ENCODE peak calls at places on chromosomes 6 and 20, in four cellular contexts. One of them, this sample, is unnamed.

GRCh38 chr6:24257282-24257681 is 100.6 kb downstream of the DCDC2 start:
- DNase-seq in GM12878: no peak
- DNase-seq in A549: peak; percentile 7
- DNase-seq in K562: no peak
- DNase-seq in this sample: no peak

GRCh38 chr20:63196756-63197470 is 19.0 kb downstream of the YTHDF1 start:
- DNase-seq in A549: no peak
- DNase-seq in GM12878: no peak
- DNase-seq in K562: peak; percentile 61
- DNase-seq in this sample: no peak

GRCh38 chr6:139588734-139589418 is 214.4 kb upstream of the CITED2 start:
- DNase-seq in A549: peak; percentile 38
- DNase-seq in K562: no peak
- DNase-seq in GM12878: no peak
- DNase-seq in this sample: no peak

GRCh38 chr6:15960740-15961629 is 167.9 kb upstream of the MYLIP start:
- DNase-seq in A549: no peak
- DNase-seq in K562: no peak
- DNase-seq in GM12878: no peak
- DNase-seq in this sample: no peak

GRCh38 chr6:140203611-140204553 is 829.4 kb upstream of the CITED2 start:
- DNase-seq in GM12878: no peak
- DNase-seq in K562: no peak
- DNase-seq in A549: no peak
- DNase-seq in this sample: no peak

GRCh38 chr6:48069280-48069679 is 41.7 kb downstream of the PTCHD4 start:
- DNase-seq in A549: no peak
- DNase-seq in K562: no peak
- DNase-seq in GM12878: no peak
- DNase-seq in this sample: peak; percentile 7

GRCh38 chr6:73823046-73823735 is 127.2 kb downstream of the CD109 start:
- DNase-seq in GM12878: no peak
- DNase-seq in A549: no peak
- DNase-seq in K562: no peak
- DNase-seq in this sample: no peak

GRCh38 chr6:139250296-139251274 is 41.2 kb downstream of the TXLNB start:
- DNase-seq in K562: peak; percentile 62
- DNase-seq in GM12878: no peak
- DNase-seq in A549: peak; percentile 53
- DNase-seq in this sample: peak; percentile 64

GRCh38 chr6:166056637-166057036 is 111.0 kb downstream of the TBXT start:
- DNase-seq in A549: no peak
- DNase-seq in GM12878: no peak
- DNase-seq in K562: no peak
- DNase-seq in this sample: no peak

GRCh38 chr20:8853805-8854338 is 215.0 kb upstream of the PLCB4 start:
- DNase-seq in K562: peak; percentile 39
- DNase-seq in A549: peak; percentile 80
- DNase-seq in GM12878: peak; percentile 5
- DNase-seq in this sample: peak; percentile 61

GRCh38 chr6:92122746-92123145 is 1296.6 kb downstream of the EPHA7 start:
- DNase-seq in K562: no peak
- DNase-seq in GM12878: no peak
- DNase-seq in A549: no peak
- DNase-seq in this sample: peak; percentile 11

GRCh38 chr20:23178806-23179205 is 92.7 kb upstream of the CD93 start:
- DNase-seq in GM12878: no peak
- DNase-seq in K562: peak; percentile 62
- DNase-seq in A549: no peak
- DNase-seq in this sample: no peak

GRCh38 chr6:148954934-148955915 is 208.4 kb downstream of the UST start:
- DNase-seq in K562: no peak
- DNase-seq in A549: no peak
- DNase-seq in GM12878: no peak
- DNase-seq in this sample: no peak

GRCh38 chr20:38723069-38723981 is 961 bp upstream of the SLC32A1 start:
- DNase-seq in K562: no peak
- DNase-seq in GM12878: no peak
- DNase-seq in A549: no peak
- DNase-seq in this sample: peak; percentile 55

GRCh38 chr6:41040101-41040910 is 1.3 kb upstream of the UNC5CL start:
- DNase-seq in A549: peak; percentile 84
- DNase-seq in GM12878: no peak
- DNase-seq in K562: peak; percentile 30
- DNase-seq in this sample: no peak

GRCh38 chr6:156791261-156791850 is 14.2 kb downstream of the ARID1B start:
- DNase-seq in A549: no peak
- DNase-seq in K562: peak; percentile 41
- DNase-seq in GM12878: peak; percentile 72
- DNase-seq in this sample: peak; percentile 57

GRCh38 chr6:14786008-14786407 is 459.9 kb upstream of the JARID2 start:
- DNase-seq in K562: no peak
- DNase-seq in A549: no peak
- DNase-seq in GM12878: no peak
- DNase-seq in this sample: no peak

GRCh38 chr20:46814366-46815232 is 80.0 kb upstream of the EYA2 start:
- DNase-seq in GM12878: no peak
- DNase-seq in A549: peak; percentile 89
- DNase-seq in K562: no peak
- DNase-seq in this sample: no peak

GRCh38 chr6:91860951-91861350 is 1274.1 kb upstream of the MAP3K7 start:
- DNase-seq in GM12878: no peak
- DNase-seq in K562: no peak
- DNase-seq in A549: peak; percentile 1
- DNase-seq in this sample: no peak

GRCh38 chr6:5634525-5634924 is 372.2 kb downstream of the NRN1 start:
- DNase-seq in A549: no peak
- DNase-seq in K562: no peak
- DNase-seq in GM12878: no peak
- DNase-seq in this sample: no peak

GRCh38 chr20:23889775-23890187 is 10.2 kb upstream of the CST5 start:
- DNase-seq in GM12878: no peak
- DNase-seq in A549: peak; percentile 68
- DNase-seq in K562: peak; percentile 33
- DNase-seq in this sample: peak; percentile 34

GRCh38 chr6:18323935-18324707 is 59.8 kb upstream of the DEK start:
- DNase-seq in GM12878: no peak
- DNase-seq in K562: peak; percentile 58
- DNase-seq in A549: peak; percentile 36
- DNase-seq in this sample: peak; percentile 64

GRCh38 chr6:133613231-133613630 is 275.7 kb upstream of the TCF21 start:
- DNase-seq in A549: no peak
- DNase-seq in K562: no peak
- DNase-seq in GM12878: no peak
- DNase-seq in this sample: no peak

GRCh38 chr6:5300206-5300764 is 39.0 kb downstream of the FARS2 start:
- DNase-seq in K562: no peak
- DNase-seq in A549: no peak
- DNase-seq in GM12878: no peak
- DNase-seq in this sample: no peak

GRCh38 chr6:17600527-17601388 is 656 bp downstream of the FAM8A1 start:
- DNase-seq in K562: peak; percentile 62
- DNase-seq in GM12878: no peak
- DNase-seq in A549: no peak
- DNase-seq in this sample: peak; percentile 67

GRCh38 chr6:41182069-41183034 is 18.6 kb downstream of the TREML2 start:
- DNase-seq in GM12878: no peak
- DNase-seq in A549: peak; percentile 66
- DNase-seq in K562: peak; percentile 62
- DNase-seq in this sample: peak; percentile 55

GRCh38 chr6:108074057-108074358 is 533 bp downstream of the OSTM1 start:
- DNase-seq in GM12878: no peak
- DNase-seq in A549: no peak
- DNase-seq in K562: no peak
- DNase-seq in this sample: no peak

GRCh38 chr6:170438402-170438753 is 114.7 kb downstream of the PSMB1 start:
- DNase-seq in A549: peak; percentile 72
- DNase-seq in GM12878: no peak
- DNase-seq in K562: peak; percentile 62
- DNase-seq in this sample: peak; percentile 96

GRCh38 chr20:45359069-45359405 is 3.9 kb upstream of the SYS1 start:
- DNase-seq in K562: no peak
- DNase-seq in GM12878: no peak
- DNase-seq in A549: no peak
- DNase-seq in this sample: no peak

GRCh38 chr6:118325220-118325860 is 222.8 kb upstream of the PLN start:
- DNase-seq in K562: peak; percentile 17
- DNase-seq in A549: no peak
- DNase-seq in GM12878: no peak
- DNase-seq in this sample: no peak

GRCh38 chr6:82113231-82113630 is 134.3 kb downstream of the IBTK start:
- DNase-seq in A549: no peak
- DNase-seq in GM12878: no peak
- DNase-seq in K562: no peak
- DNase-seq in this sample: no peak

GRCh38 chr20:41078329-41078728 is 49.7 kb downstream of the TOP1 start:
- DNase-seq in K562: no peak
- DNase-seq in A549: peak; percentile 38
- DNase-seq in GM12878: peak; percentile 21
- DNase-seq in this sample: peak; percentile 30

GRCh38 chr20:3768342-3769130 is 983 bp upstream of the ADISSP start:
- DNase-seq in A549: peak; percentile 90
- DNase-seq in K562: peak; percentile 63
- DNase-seq in GM12878: no peak
- DNase-seq in this sample: peak; percentile 91

GRCh38 chr20:3765171-3765887 is 2.2 kb downstream of the ADISSP start:
- DNase-seq in K562: no peak
- DNase-seq in GM12878: no peak
- DNase-seq in A549: no peak
- DNase-seq in this sample: no peak

GRCh38 chr20:3766381-3766780 is 1.2 kb downstream of the ADISSP start:
- DNase-seq in K562: no peak
- DNase-seq in GM12878: no peak
- DNase-seq in A549: no peak
- DNase-seq in this sample: no peak

GRCh38 chr20:3766832-3767433 is 620 bp downstream of the ADISSP start:
- DNase-seq in A549: no peak
- DNase-seq in GM12878: no peak
- DNase-seq in K562: peak; percentile 74
- DNase-seq in this sample: no peak

GRCh38 chr20:3767434-3768341 is at the start of gene ADISSP:
- DNase-seq in A549: peak; percentile 99
- DNase-seq in K562: peak; percentile 98
- DNase-seq in GM12878: peak; percentile 91
- DNase-seq in this sample: peak; percentile 99
- TF ChIP-seq CTCF in A549: no peak
- TF ChIP-seq CTCF in K562: peak; percentile 5
- TF ChIP-seq CTCF in GM12878: peak; percentile 14
- TF ChIP-seq CTCF in this sample: peak; percentile 28

GRCh38 chr6:71491844-71492243 is 203.2 kb downstream of the OGFRL1 start:
- DNase-seq in GM12878: no peak
- DNase-seq in K562: no peak
- DNase-seq in A549: no peak
- DNase-seq in this sample: no peak

GRCh38 chr6:71492668-71493067 is 204.1 kb downstream of the OGFRL1 start:
- DNase-seq in K562: no peak
- DNase-seq in GM12878: no peak
- DNase-seq in A549: no peak
- DNase-seq in this sample: no peak

GRCh38 chr6:71498643-71499042 is 210.0 kb downstream of the OGFRL1 start:
- DNase-seq in K562: no peak
- DNase-seq in GM12878: no peak
- DNase-seq in A549: no peak
- DNase-seq in this sample: no peak

GRCh38 chr6:71499667-71500066 is 211.1 kb downstream of the OGFRL1 start:
- DNase-seq in GM12878: no peak
- DNase-seq in A549: no peak
- DNase-seq in K562: no peak
- DNase-seq in this sample: no peak

GRCh38 chr6:71496018-71496800 is 207.6 kb downstream of the OGFRL1 start:
- DNase-seq in K562: no peak
- DNase-seq in GM12878: peak; percentile 38
- DNase-seq in A549: no peak
- DNase-seq in this sample: no peak
- TF ChIP-seq MAX in K562: no peak
- TF ChIP-seq MAX in GM12878: no peak
- TF ChIP-seq MAX in A549: no peak
- TF ChIP-seq MAX in this sample: no peak

GRCh38 chr6:43007126-43007525 is 6.6 kb downstream of the MEA1 start:
- DNase-seq in K562: no peak
- DNase-seq in GM12878: no peak
- DNase-seq in A549: no peak
- DNase-seq in this sample: no peak

GRCh38 chr6:43012364-43012763 is 1.4 kb downstream of the MEA1 start:
- DNase-seq in GM12878: no peak
- DNase-seq in A549: no peak
- DNase-seq in K562: no peak
- DNase-seq in this sample: no peak

GRCh38 chr6:43006251-43006650 is 7.5 kb downstream of the MEA1 start:
- DNase-seq in K562: no peak
- DNase-seq in A549: no peak
- DNase-seq in GM12878: no peak
- DNase-seq in this sample: no peak

GRCh38 chr6:43011207-43011606 is 2.5 kb downstream of the MEA1 start:
- DNase-seq in K562: no peak
- DNase-seq in A549: no peak
- DNase-seq in GM12878: no peak
- DNase-seq in this sample: no peak

GRCh38 chr6:43009124-43009523 is 4.6 kb downstream of the MEA1 start:
- DNase-seq in GM12878: no peak
- DNase-seq in A549: peak; percentile 58
- DNase-seq in K562: peak; percentile 58
- DNase-seq in this sample: peak; percentile 69
- TF ChIP-seq RCOR1 in GM12878: no peak
- TF ChIP-seq RCOR1 in A549: no peak
- TF ChIP-seq RCOR1 in K562: no peak
- TF ChIP-seq RCOR1 in this sample: no peak

GRCh38 chr6:39812853-39813533 is 20.8 kb downstream of the DAAM2 start:
- DNase-seq in K562: no peak
- DNase-seq in GM12878: peak; percentile 36
- DNase-seq in A549: no peak
- DNase-seq in this sample: no peak
- TF ChIP-seq CTCF in K562: no peak
- TF ChIP-seq CTCF in GM12878: no peak
- TF ChIP-seq CTCF in A549: no peak
- TF ChIP-seq CTCF in this sample: no peak

DNA sequence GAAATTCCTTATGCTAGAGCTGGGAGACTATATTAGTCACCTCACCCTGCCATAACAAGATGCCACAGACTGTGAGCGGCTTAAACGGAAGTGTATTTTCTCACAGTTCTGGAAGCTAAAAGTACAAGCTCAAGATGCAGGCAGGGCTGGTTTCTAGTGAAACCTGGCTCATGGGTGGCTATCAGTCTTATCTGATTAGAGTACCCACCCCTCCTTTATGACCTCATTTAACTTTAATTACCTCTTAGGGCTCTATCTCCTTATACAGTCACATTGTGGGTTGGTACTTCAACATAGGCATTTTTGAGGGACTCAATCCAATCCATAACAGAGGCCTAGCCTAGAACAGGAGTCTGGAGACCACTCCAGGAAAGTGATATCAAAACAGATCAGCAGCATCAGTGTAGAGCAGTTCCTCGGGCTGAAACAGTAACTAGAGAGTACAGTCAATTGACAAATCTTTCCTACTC is 2.3 kb upstream of the SNRNP48 start:
- DNase-seq in A549: no peak
- DNase-seq in GM12878: no peak
- DNase-seq in K562: no peak
- DNase-seq in this sample: no peak
- TF ChIP-seq MAX in A549: no peak
- TF ChIP-seq MAX in GM12878: no peak
- TF ChIP-seq MAX in K562: no peak
- TF ChIP-seq MAX in this sample: no peak